ENCODE peak calls at places on chromosomes 4 and X, in nine cellular contexts. I, S, G, M, X, H, W, D and A are unnamed samples.
A peak's percentile ranks its signal among the peaks of the same experiment; 100 is the strongest.

GRCh38 chrX:131626681-131627296 is 82.9 kb downstream of the OR13H1 start:
- DNase-seq in S (no peak), X (no peak), G (peak; percentile 0), M (no peak), D (no peak), W (no peak), H (no peak), I (peak; percentile 23), A (no peak)

GRCh38 chrX:47222776-47223350 is 4.4 kb downstream of the CDK16 start:
- DNase-seq in W (no peak), G (no peak), S (no peak), H (no peak), D (no peak), M (no peak), X (no peak), I (no peak), A (no peak)

GRCh38 chrX:151754042-151754419 is 19.5 kb downstream of the CNGA2 start:
- DNase-seq in W (no peak), H (no peak), M (no peak), S (no peak), G (peak; percentile 43), D (peak; percentile 79), I (peak; percentile 79), X (peak; percentile 82), A (peak; percentile 37)

GRCh38 chrX:3026074-3026588 is 15.1 kb upstream of the ARSF start:
- DNase-seq in M (no peak), H (no peak), D (no peak), S (no peak), W (no peak), G (no peak), I (no peak), X (no peak), A (no peak)

GRCh38 chrX:40845331-40845911 is 110.1 kb upstream of the MED14 start:
- DNase-seq in D (peak; percentile 90), I (peak; percentile 91), M (peak; percentile 30), X (peak; percentile 95), H (no peak), W (no peak), S (peak; percentile 16), G (peak; percentile 95), A (peak; percentile 76)

GRCh38 chr4:154743683-154744340 is at the start of gene LRAT:
- DNase-seq in H (peak; percentile 17), G (no peak), W (peak; percentile 88), X (no peak), M (no peak), S (peak; percentile 21), D (no peak), I (peak; percentile 8), A (no peak)

GRCh38 chr4:41572414-41572986 is 34.5 kb downstream of the LIMCH1 start:
- DNase-seq in X (no peak), G (no peak), M (peak; percentile 26), I (peak; percentile 2), W (no peak), D (no peak), H (no peak), S (no peak), A (no peak)

GRCh38 chr4:40194602-40195161 is 2.1 kb upstream of the RHOH start:
- DNase-seq in W (no peak), X (no peak), D (peak; percentile 39), H (no peak), I (no peak), M (peak; percentile 17), S (no peak), G (peak; percentile 88), A (no peak)

GRCh38 chr4:183335369-183335940 is 13.2 kb upstream of the CLDN24 start:
- DNase-seq in D (peak; percentile 78), I (peak; percentile 94), G (peak; percentile 92), H (no peak), S (no peak), X (peak; percentile 97), W (peak; percentile 30), M (peak; percentile 91), A (peak; percentile 80)

GRCh38 chrX:48592971-48593370 is 4.3 kb upstream of the WDR13 start:
- DNase-seq in G (no peak), S (no peak), D (no peak), W (no peak), I (peak; percentile 55), H (no peak), M (peak; percentile 43), X (no peak), A (no peak)

GRCh38 chr4:155017426-155017825 is 191.0 kb upstream of the NPY2R start:
- DNase-seq in I (no peak), S (no peak), M (no peak), G (no peak), D (no peak), W (no peak), H (no peak), X (no peak), A (no peak)

GRCh38 chr4:33537527-33537926 is 2706.8 kb downstream of the ARAP2 start:
- DNase-seq in G (no peak), M (no peak), D (no peak), W (no peak), S (no peak), X (no peak), I (no peak), H (no peak), A (no peak)

GRCh38 chr4:103075435-103075893 is 1.1 kb downstream of the SLC9B2 start:
- DNase-seq in W (no peak), X (peak; percentile 34), S (no peak), D (no peak), G (peak; percentile 63), H (no peak), M (peak; percentile 55), I (peak; percentile 34), A (no peak)

GRCh38 chrX:21151051-21151450 is 223.2 kb upstream of the CNKSR2 start:
- DNase-seq in W (no peak), H (no peak), X (no peak), S (no peak), M (no peak), G (no peak), D (no peak), I (no peak), A (no peak)

GRCh38 chr4:133156556-133156955 is 7.5 kb downstream of the PCDH10 start:
- DNase-seq in M (no peak), S (no peak), X (no peak), W (no peak), H (no peak), D (no peak), G (no peak), I (no peak), A (no peak)

GRCh38 chr4:118400362-118400761 is 47.6 kb upstream of the PRSS12 start:
- DNase-seq in X (no peak), G (peak; percentile 44), W (no peak), I (no peak), H (no peak), S (no peak), M (no peak), D (peak; percentile 6), A (no peak)

GRCh38 chr4:140012688-140013087 is 141.3 kb downstream of the MAML3 start:
- DNase-seq in M (peak; percentile 92), I (peak; percentile 86), X (peak; percentile 40), H (peak; percentile 19), S (peak; percentile 38), D (peak; percentile 89), W (no peak), G (peak; percentile 94), A (no peak)
- H3K4me3 ChIP-seq in M (no peak overlapping the region), I (no peak overlapping the region), X (no peak overlapping the region), H (no peak overlapping the region), S (no peak overlapping the region), D (no peak overlapping the region), W (no peak overlapping the region), G (no peak overlapping the region), A (no peak overlapping the region)

GRCh38 chrX:119791437-119792231 is at the start of gene RPL39:
- DNase-seq in G (peak; percentile 92), S (peak; percentile 84), H (peak; percentile 75), W (peak; percentile 91), D (peak; percentile 81), M (peak; percentile 87), X (peak; percentile 86), I (peak; percentile 88), A (no peak)

GRCh38 chrX:119790977-119791436 is 423 bp downstream of the RPL39 start:
- DNase-seq in I (peak; percentile 48), H (peak; percentile 12), W (no peak), X (peak; percentile 49), M (peak; percentile 57), S (no peak), D (peak; percentile 16), G (peak; percentile 52), A (no peak)
- TF ChIP-seq CTCF in I (peak; percentile 14), H (peak; percentile 20), W (peak; percentile 21), X (peak; percentile 48), M (no peak), S (no peak), D (no peak), G (peak; percentile 43), A (peak; percentile 15)

GRCh38 chr4:6346373-6347110 is 76.9 kb downstream of the WFS1 start:
- DNase-seq in M (no peak), G (no peak), D (no peak), I (no peak), H (no peak), X (no peak), W (no peak), S (no peak), A (no peak)
- H3K4me3 ChIP-seq in M (no peak overlapping the region), G (no peak overlapping the region), D (no peak overlapping the region), I (no peak overlapping the region), H (no peak overlapping the region), X (no peak overlapping the region), W (no peak overlapping the region), S (no peak overlapping the region), A (no peak overlapping the region)

GRCh38 chrX:136059350-136059749 is 74.1 kb downstream of the SLC9A6 start:
- DNase-seq in H (no peak), G (no peak), S (no peak), W (no peak), X (no peak), M (no peak), I (no peak), D (no peak), A (no peak)

GRCh38 chrX:136061302-136061701 is 76.1 kb downstream of the SLC9A6 start:
- DNase-seq in G (no peak), X (no peak), S (peak; percentile 15), H (peak; percentile 14), D (no peak), W (no peak), I (no peak), M (no peak), A (no peak)

GRCh38 chrX:136057567-136057966 is 72.3 kb downstream of the SLC9A6 start:
- DNase-seq in X (no peak), M (no peak), S (no peak), I (no peak), D (no peak), G (no peak), W (no peak), H (no peak), A (no peak)

GRCh38 chrX:136055651-136056221 is 70.5 kb downstream of the SLC9A6 start:
- DNase-seq in M (peak; percentile 86), X (peak; percentile 95), G (peak; percentile 85), I (peak; percentile 87), W (no peak), H (no peak), S (no peak), D (peak; percentile 71), A (no peak)
- TF ChIP-seq CTCF in M (no peak), X (no peak), G (no peak), I (no peak), W (no peak), H (no peak), S (no peak), D (no peak), A (no peak)

GRCh38 chr4:60020389-60020788 is 1179.7 kb upstream of the ADGRL3 start:
- DNase-seq in G (no peak), D (no peak), H (no peak), I (no peak), S (no peak), W (no peak), M (no peak), X (no peak), A (no peak)
- H3K4me3 ChIP-seq in G (no peak overlapping the region), D (no peak overlapping the region), H (no peak overlapping the region), I (no peak overlapping the region), S (no peak overlapping the region), W (no peak overlapping the region), M (no peak overlapping the region), X (no peak overlapping the region), A (no peak overlapping the region)